ENCODE peak calls at places on chromosomes 4 and X, in five cellular contexts. One of them, this sample, is unnamed.

GRCh38 chrX:123818243-123818642 is 41.6 kb upstream of the XIAP start:
- DNase-seq in coronary artery: no peak
- DNase-seq in WERI-Rb-1: no peak
- DNase-seq in sigmoid colon: no peak
- DNase-seq in cardiac fibroblast: no peak
- DNase-seq in this sample: peak

GRCh38 chr4:69467797-69468196 is 27.9 kb downstream of the UGT2B4 start:
- DNase-seq in sigmoid colon: no peak
- DNase-seq in cardiac fibroblast: no peak
- DNase-seq in coronary artery: no peak
- DNase-seq in WERI-Rb-1: no peak
- DNase-seq in this sample: no peak

GRCh38 chrX:8738588-8739189 is 6.8 kb upstream of the ANOS1 start:
- DNase-seq in WERI-Rb-1: peak
- DNase-seq in sigmoid colon: no peak
- DNase-seq in coronary artery: no peak
- DNase-seq in cardiac fibroblast: peak
- DNase-seq in this sample: peak

GRCh38 chr4:147160908-147161513 is 215.3 kb upstream of the TTC29 start:
- DNase-seq in sigmoid colon: no peak
- DNase-seq in cardiac fibroblast: peak
- DNase-seq in coronary artery: no peak
- DNase-seq in WERI-Rb-1: peak
- DNase-seq in this sample: peak

GRCh38 chrX:153623310-153624029 is 23.5 kb upstream of the DUSP9 start:
- DNase-seq in coronary artery: no peak
- DNase-seq in sigmoid colon: peak
- DNase-seq in cardiac fibroblast: no peak
- DNase-seq in WERI-Rb-1: no peak
- DNase-seq in this sample: no peak

GRCh38 chr4:4852591-4853362 is 6.7 kb upstream of the MSX1 start:
- DNase-seq in cardiac fibroblast: peak
- DNase-seq in WERI-Rb-1: no peak
- DNase-seq in sigmoid colon: peak
- DNase-seq in coronary artery: no peak
- DNase-seq in this sample: peak

GRCh38 chr4:165085946-165086345 is 26.7 kb downstream of the TMEM192 start:
- DNase-seq in WERI-Rb-1: no peak
- DNase-seq in sigmoid colon: no peak
- DNase-seq in coronary artery: no peak
- DNase-seq in cardiac fibroblast: peak
- DNase-seq in this sample: no peak

GRCh38 chr4:24912252-24913098 is at the start of gene CCDC149:
- DNase-seq in sigmoid colon: peak
- DNase-seq in WERI-Rb-1: peak
- DNase-seq in cardiac fibroblast: peak
- DNase-seq in coronary artery: peak
- DNase-seq in this sample: peak

GRCh38 chrX:119398974-119399771 is at the start of gene SLC25A43:
- DNase-seq in cardiac fibroblast: peak
- DNase-seq in sigmoid colon: peak
- DNase-seq in WERI-Rb-1: no peak
- DNase-seq in coronary artery: no peak
- DNase-seq in this sample: peak

GRCh38 chr4:5964030-5964429 is 54.2 kb downstream of the C4orf50 start:
- DNase-seq in cardiac fibroblast: no peak
- DNase-seq in sigmoid colon: no peak
- DNase-seq in coronary artery: peak
- DNase-seq in WERI-Rb-1: peak
- DNase-seq in this sample: no peak

GRCh38 chr4:5962416-5962815 is 55.8 kb downstream of the C4orf50 start:
- DNase-seq in cardiac fibroblast: no peak
- DNase-seq in sigmoid colon: no peak
- DNase-seq in WERI-Rb-1: peak
- DNase-seq in coronary artery: peak
- DNase-seq in this sample: no peak

GRCh38 chr4:5965225-5965624 is 53.0 kb downstream of the C4orf50 start:
- DNase-seq in cardiac fibroblast: no peak
- DNase-seq in coronary artery: peak
- DNase-seq in WERI-Rb-1: no peak
- DNase-seq in sigmoid colon: no peak
- DNase-seq in this sample: no peak

GRCh38 chr4:5960197-5960880 is 57.9 kb downstream of the C4orf50 start:
- DNase-seq in cardiac fibroblast: no peak
- DNase-seq in WERI-Rb-1: no peak
- DNase-seq in coronary artery: peak
- DNase-seq in sigmoid colon: no peak
- DNase-seq in this sample: no peak

DNA sequence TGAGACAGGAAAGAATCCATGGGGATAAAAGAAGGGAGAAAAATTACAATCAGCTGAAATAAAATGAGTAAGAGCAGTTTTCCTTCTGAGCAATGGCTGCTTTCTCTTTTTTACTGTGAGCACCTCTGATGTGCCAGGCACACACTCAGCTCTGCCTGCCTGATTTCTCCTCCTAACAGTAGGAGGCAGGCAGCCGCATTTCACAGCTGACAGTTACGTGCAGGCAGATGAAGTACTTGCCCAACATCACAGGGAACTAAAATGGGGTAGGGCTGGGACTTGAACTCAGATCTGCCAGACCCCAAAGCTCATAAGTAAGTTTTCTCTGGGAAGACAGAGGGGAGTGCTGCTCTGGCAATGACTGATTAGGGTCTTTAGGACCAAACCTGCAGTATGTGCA is 54.6 kb downstream of the C4orf50 start:
- DNase-seq in coronary artery: no peak
- DNase-seq in sigmoid colon: no peak
- DNase-seq in WERI-Rb-1: peak
- DNase-seq in cardiac fibroblast: no peak
- DNase-seq in this sample: no peak
- TF ChIP-seq CTCF in coronary artery: no peak
- TF ChIP-seq CTCF in sigmoid colon: no peak
- TF ChIP-seq CTCF in WERI-Rb-1: peak
- TF ChIP-seq CTCF in cardiac fibroblast: no peak
- TF ChIP-seq CTCF in this sample: no peak

GRCh38 chr4:26821677-26822503 is 38.8 kb upstream of the STIM2 start:
- DNase-seq in coronary artery: no peak
- DNase-seq in WERI-Rb-1: no peak
- DNase-seq in sigmoid colon: no peak
- DNase-seq in cardiac fibroblast: no peak
- DNase-seq in this sample: no peak
- H3K4me3 ChIP-seq in coronary artery: no peak
- H3K4me3 ChIP-seq in WERI-Rb-1: no peak
- H3K4me3 ChIP-seq in sigmoid colon: no peak
- H3K4me3 ChIP-seq in cardiac fibroblast: no peak
- H3K4me3 ChIP-seq in this sample: no peak

GRCh38 chrX:136626237-136626636 is 21.7 kb upstream of the CD40LG start:
- DNase-seq in coronary artery: no peak
- DNase-seq in WERI-Rb-1: no peak
- DNase-seq in cardiac fibroblast: no peak
- DNase-seq in sigmoid colon: no peak
- DNase-seq in this sample: no peak
- TF ChIP-seq CTCF in coronary artery: no peak
- TF ChIP-seq CTCF in WERI-Rb-1: no peak
- TF ChIP-seq CTCF in cardiac fibroblast: no peak
- TF ChIP-seq CTCF in sigmoid colon: no peak
- TF ChIP-seq CTCF in this sample: no peak

GRCh38 chrX:139823806-139824205 is 109.0 kb downstream of the ATP11C start:
- DNase-seq in cardiac fibroblast: no peak
- DNase-seq in coronary artery: no peak
- DNase-seq in WERI-Rb-1: no peak
- DNase-seq in sigmoid colon: no peak
- DNase-seq in this sample: peak

GRCh38 chrX:139825618-139826017 is 107.2 kb downstream of the ATP11C start:
- DNase-seq in cardiac fibroblast: no peak
- DNase-seq in coronary artery: no peak
- DNase-seq in WERI-Rb-1: no peak
- DNase-seq in sigmoid colon: no peak
- DNase-seq in this sample: no peak

GRCh38 chrX:139828830-139829229 is 104.0 kb downstream of the ATP11C start:
- DNase-seq in coronary artery: no peak
- DNase-seq in sigmoid colon: no peak
- DNase-seq in WERI-Rb-1: no peak
- DNase-seq in cardiac fibroblast: no peak
- DNase-seq in this sample: no peak

GRCh38 chrX:139828037-139828436 is 104.8 kb downstream of the ATP11C start:
- DNase-seq in sigmoid colon: no peak
- DNase-seq in WERI-Rb-1: no peak
- DNase-seq in cardiac fibroblast: no peak
- DNase-seq in coronary artery: no peak
- DNase-seq in this sample: peak

GRCh38 chrX:139826065-139827044 is 106.5 kb downstream of the ATP11C start:
- DNase-seq in WERI-Rb-1: no peak
- DNase-seq in cardiac fibroblast: peak
- DNase-seq in sigmoid colon: no peak
- DNase-seq in coronary artery: no peak
- DNase-seq in this sample: peak
- H3K4me3 ChIP-seq in WERI-Rb-1: no peak
- H3K4me3 ChIP-seq in cardiac fibroblast: no peak
- H3K4me3 ChIP-seq in sigmoid colon: no peak
- H3K4me3 ChIP-seq in coronary artery: no peak
- H3K4me3 ChIP-seq in this sample: no peak

GRCh38 chr4:26034849-26035248 is 120.8 kb downstream of the SMIM20 start:
- DNase-seq in cardiac fibroblast: no peak
- DNase-seq in sigmoid colon: no peak
- DNase-seq in coronary artery: no peak
- DNase-seq in WERI-Rb-1: no peak
- DNase-seq in this sample: no peak
- TF ChIP-seq CTCF in cardiac fibroblast: no peak
- TF ChIP-seq CTCF in sigmoid colon: no peak
- TF ChIP-seq CTCF in coronary artery: no peak
- TF ChIP-seq CTCF in WERI-Rb-1: no peak
- TF ChIP-seq CTCF in this sample: no peak

DNA sequence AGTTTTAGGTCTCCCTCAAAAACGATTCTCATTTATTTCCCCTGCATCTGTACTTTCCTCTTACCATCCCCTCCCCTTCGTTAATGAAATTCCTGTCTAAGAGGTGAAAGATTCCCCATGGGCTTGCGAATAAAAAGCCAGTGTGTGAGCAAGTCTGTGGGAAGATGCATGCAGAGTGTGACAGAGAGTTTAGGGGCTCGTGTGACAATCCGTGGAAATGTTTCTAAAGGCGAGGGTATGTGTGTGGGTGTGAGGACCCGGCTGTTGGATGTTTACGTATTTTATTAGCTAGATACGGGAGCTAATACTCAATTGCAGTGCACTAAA is 716 bp upstream of the HOPX start:
- DNase-seq in sigmoid colon: no peak
- DNase-seq in WERI-Rb-1: no peak
- DNase-seq in cardiac fibroblast: no peak
- DNase-seq in coronary artery: no peak
- DNase-seq in this sample: no peak
- H3K4me3 ChIP-seq in sigmoid colon: peak
- H3K4me3 ChIP-seq in WERI-Rb-1: no peak
- H3K4me3 ChIP-seq in cardiac fibroblast: no peak
- H3K4me3 ChIP-seq in coronary artery: peak
- H3K4me3 ChIP-seq in this sample: no peak

GRCh38 chrX:5236749-5237148 is 991.9 kb downstream of the NLGN4X start:
- DNase-seq in cardiac fibroblast: no peak
- DNase-seq in coronary artery: no peak
- DNase-seq in sigmoid colon: no peak
- DNase-seq in WERI-Rb-1: no peak
- DNase-seq in this sample: no peak

GRCh38 chrX:5233830-5234229 is 994.8 kb downstream of the NLGN4X start:
- DNase-seq in coronary artery: no peak
- DNase-seq in sigmoid colon: no peak
- DNase-seq in cardiac fibroblast: no peak
- DNase-seq in WERI-Rb-1: no peak
- DNase-seq in this sample: no peak

GRCh38 chrX:5236096-5236495 is 992.6 kb downstream of the NLGN4X start:
- DNase-seq in sigmoid colon: no peak
- DNase-seq in WERI-Rb-1: peak
- DNase-seq in cardiac fibroblast: no peak
- DNase-seq in coronary artery: no peak
- DNase-seq in this sample: no peak
- TF ChIP-seq CTCF in sigmoid colon: no peak
- TF ChIP-seq CTCF in WERI-Rb-1: peak
- TF ChIP-seq CTCF in cardiac fibroblast: no peak
- TF ChIP-seq CTCF in coronary artery: no peak
- TF ChIP-seq CTCF in this sample: no peak

GRCh38 chr4:20299515-20299914 is 47.8 kb downstream of the SLIT2 start:
- DNase-seq in WERI-Rb-1: no peak
- DNase-seq in sigmoid colon: no peak
- DNase-seq in coronary artery: no peak
- DNase-seq in cardiac fibroblast: peak
- DNase-seq in this sample: peak
- H3K4me3 ChIP-seq in WERI-Rb-1: no peak
- H3K4me3 ChIP-seq in sigmoid colon: no peak
- H3K4me3 ChIP-seq in coronary artery: no peak
- H3K4me3 ChIP-seq in cardiac fibroblast: no peak
- H3K4me3 ChIP-seq in this sample: no peak

GRCh38 chr4:7075962-7076693 is 8.3 kb upstream of the GRPEL1 start:
- DNase-seq in WERI-Rb-1: no peak
- DNase-seq in coronary artery: no peak
- DNase-seq in cardiac fibroblast: no peak
- DNase-seq in sigmoid colon: no peak
- DNase-seq in this sample: no peak

GRCh38 chr4:7073059-7073458 is 5.2 kb upstream of the GRPEL1 start:
- DNase-seq in coronary artery: no peak
- DNase-seq in sigmoid colon: peak
- DNase-seq in cardiac fibroblast: no peak
- DNase-seq in WERI-Rb-1: no peak
- DNase-seq in this sample: no peak

GRCh38 chr4:7076694-7077082 is 8.8 kb upstream of the GRPEL1 start:
- DNase-seq in sigmoid colon: no peak
- DNase-seq in coronary artery: no peak
- DNase-seq in cardiac fibroblast: no peak
- DNase-seq in WERI-Rb-1: no peak
- DNase-seq in this sample: no peak

GRCh38 chr4:7073526-7074390 is 5.9 kb upstream of the GRPEL1 start:
- DNase-seq in cardiac fibroblast: peak
- DNase-seq in sigmoid colon: no peak
- DNase-seq in coronary artery: no peak
- DNase-seq in WERI-Rb-1: peak
- DNase-seq in this sample: peak

GRCh38 chr4:7074423-7074822 is 6.6 kb upstream of the GRPEL1 start:
- DNase-seq in WERI-Rb-1: no peak
- DNase-seq in sigmoid colon: no peak
- DNase-seq in cardiac fibroblast: no peak
- DNase-seq in coronary artery: no peak
- DNase-seq in this sample: no peak
- TF ChIP-seq CTCF in WERI-Rb-1: no peak
- TF ChIP-seq CTCF in sigmoid colon: no peak
- TF ChIP-seq CTCF in cardiac fibroblast: no peak
- TF ChIP-seq CTCF in coronary artery: no peak
- TF ChIP-seq CTCF in this sample: no peak